ENCODE peak calls at places on chromosome 19, in five cellular contexts. B is anterior cingulate cortex, A is endothelial cell, E is foreskin melanocyte, V is left cardiac atrium. J is an unnamed sample.
A peak's percentile ranks its signal among the peaks of the same experiment; 100 is the strongest.

GRCh38 chr19:3844596-3844995 is 24.2 kb downstream of the ZFR2 start:
- DNase-seq in B (no peak), A (no peak), E (no peak), V (no peak), J (peak; percentile 71)

GRCh38 chr19:934865-935422 is 9.1 kb downstream of the ARID3A start:
- DNase-seq in B (no peak), A (no peak), E (peak; percentile 42), V (peak; percentile 90), J (peak; percentile 70)

GRCh38 chr19:57465680-57466381 is 8.9 kb upstream of the VN1R1 start:
- DNase-seq in B (no peak), A (peak; percentile 15), E (peak; percentile 41), V (no peak), J (peak; percentile 3)

GRCh38 chr19:49953376-49953775 is 7.6 kb downstream of the SIGLEC11 start:
- DNase-seq in B (no peak), A (no peak), E (no peak), V (no peak), J (no peak)

GRCh38 chr19:28701491-28701890 is 511.5 kb downstream of the UQCRFS1 start:
- DNase-seq in B (no peak), A (no peak), E (no peak), V (no peak), J (no peak)

GRCh38 chr19:29446331-29446730 is 79.5 kb upstream of the VSTM2B start:
- DNase-seq in B (no peak), A (no peak), E (no peak), V (no peak), J (no peak)

GRCh38 chr19:38658462-38659306 is 11.2 kb downstream of the ACTN4 start:
- DNase-seq in B (no peak), A (no peak), E (peak; percentile 82), V (no peak), J (peak; percentile 100)

GRCh38 chr19:46674416-46675178 is 13.6 kb upstream of the DACT3 start:
- DNase-seq in B (no peak), A (peak; percentile 13), E (no peak), V (no peak), J (peak; percentile 31)

GRCh38 chr19:55640577-55641375 is at the start of gene ZNF580:
- DNase-seq in B (no peak), A (peak; percentile 49), E (peak; percentile 73), V (peak; percentile 80), J (peak; percentile 93)

GRCh38 chr19:40596608-40597328 is 4.4 kb upstream of the LTBP4 start:
- DNase-seq in B (no peak), A (peak; percentile 38), E (no peak), V (peak; percentile 81), J (peak; percentile 65)

GRCh38 chr19:802888-803561 is 5.8 kb downstream of the PTBP1 start:
- DNase-seq in B (no peak), A (no peak), E (no peak), V (no peak), J (no peak)

GRCh38 chr19:13060233-13060963 is 42.3 kb downstream of the LYL1 start:
- DNase-seq in B (no peak), A (no peak), E (peak; percentile 66), V (peak; percentile 50), J (no peak)

GRCh38 chr19:2423913-2424685 is 3.3 kb downstream of the TIMM13 start:
- DNase-seq in B (no peak), A (no peak), E (no peak), V (no peak), J (no peak)

GRCh38 chr19:52600639-52601024 is 30.5 kb downstream of the ZNF701 start:
- DNase-seq in B (no peak), A (peak; percentile 18), E (no peak), V (peak; percentile 36), J (peak; percentile 13)

J was measured in iris pigment epithelial cell.